ENCODE peak calls at places on chromosomes 11 and 22, in six cellular contexts. One of them, this sample, is unnamed.
A peak's percentile ranks its signal among the peaks of the same experiment; 100 is the strongest.

GRCh38 chr22:23072911-23073491 is 2.7 kb downstream of the GNAZ start:
- DNase-seq in stimulated activated CD4-positive, alpha-beta T cell treated with anti-CD3 and anti-CD28 coated beads, Interleukin-15, amount 100 ng/mL, for 24 hours: no peak
- DNase-seq in HuH-7: no peak
- DNase-seq in NCI-H748 treated with DMSO at 0.1 percent for 48 hours: no peak
- DNase-seq in small intestine: no peak
- DNase-seq in ELR: peak; percentile 87
- DNase-seq in this sample: no peak

GRCh38 chr11:111414267-111414931 is 35.3 kb upstream of the POU2AF1 start:
- DNase-seq in HuH-7: no peak
- DNase-seq in ELR: no peak
- DNase-seq in NCI-H748 treated with DMSO at 0.1 percent for 48 hours: no peak
- DNase-seq in small intestine: no peak
- DNase-seq in stimulated activated CD4-positive, alpha-beta T cell treated with anti-CD3 and anti-CD28 coated beads, Interleukin-15, amount 100 ng/mL, for 24 hours: peak; percentile 30
- DNase-seq in this sample: no peak

GRCh38 chr11:11032072-11032471 is 174.2 kb upstream of the ZBED5 start:
- DNase-seq in ELR: no peak
- DNase-seq in stimulated activated CD4-positive, alpha-beta T cell treated with anti-CD3 and anti-CD28 coated beads, Interleukin-15, amount 100 ng/mL, for 24 hours: no peak
- DNase-seq in small intestine: no peak
- DNase-seq in NCI-H748 treated with DMSO at 0.1 percent for 48 hours: no peak
- DNase-seq in HuH-7: no peak
- DNase-seq in this sample: peak; percentile 47

GRCh38 chr22:45335021-45335818 is 25.5 kb downstream of the FAM118A start:
- DNase-seq in stimulated activated CD4-positive, alpha-beta T cell treated with anti-CD3 and anti-CD28 coated beads, Interleukin-15, amount 100 ng/mL, for 24 hours: no peak
- DNase-seq in NCI-H748 treated with DMSO at 0.1 percent for 48 hours: no peak
- DNase-seq in ELR: no peak
- DNase-seq in small intestine: no peak
- DNase-seq in HuH-7: no peak
- DNase-seq in this sample: peak; percentile 63

GRCh38 chr22:19693581-19693980 is 20.7 kb upstream of the SEPTIN5 start:
- DNase-seq in HuH-7: no peak
- DNase-seq in stimulated activated CD4-positive, alpha-beta T cell treated with anti-CD3 and anti-CD28 coated beads, Interleukin-15, amount 100 ng/mL, for 24 hours: no peak
- DNase-seq in ELR: no peak
- DNase-seq in NCI-H748 treated with DMSO at 0.1 percent for 48 hours: no peak
- DNase-seq in small intestine: no peak
- DNase-seq in this sample: no peak

GRCh38 chr11:118224512-118225180 is at the start of gene JAML:
- DNase-seq in HuH-7: no peak
- DNase-seq in ELR: no peak
- DNase-seq in small intestine: peak; percentile 45
- DNase-seq in stimulated activated CD4-positive, alpha-beta T cell treated with anti-CD3 and anti-CD28 coated beads, Interleukin-15, amount 100 ng/mL, for 24 hours: peak; percentile 74
- DNase-seq in NCI-H748 treated with DMSO at 0.1 percent for 48 hours: no peak
- DNase-seq in this sample: no peak

GRCh38 chr11:129894281-129895125 is 875 bp downstream of the NFRKB start:
- DNase-seq in HuH-7: no peak
- DNase-seq in NCI-H748 treated with DMSO at 0.1 percent for 48 hours: no peak
- DNase-seq in stimulated activated CD4-positive, alpha-beta T cell treated with anti-CD3 and anti-CD28 coated beads, Interleukin-15, amount 100 ng/mL, for 24 hours: no peak
- DNase-seq in ELR: peak; percentile 33
- DNase-seq in small intestine: peak; percentile 40
- DNase-seq in this sample: peak; percentile 59

GRCh38 chr11:65864758-65865471 is 4.7 kb downstream of the MUS81 start:
- DNase-seq in ELR: no peak
- DNase-seq in stimulated activated CD4-positive, alpha-beta T cell treated with anti-CD3 and anti-CD28 coated beads, Interleukin-15, amount 100 ng/mL, for 24 hours: no peak
- DNase-seq in NCI-H748 treated with DMSO at 0.1 percent for 48 hours: no peak
- DNase-seq in small intestine: no peak
- DNase-seq in HuH-7: no peak
- DNase-seq in this sample: no peak

GRCh38 chr11:36365937-36366336 is 69.8 kb downstream of the PRR5L start:
- DNase-seq in ELR: no peak
- DNase-seq in small intestine: no peak
- DNase-seq in stimulated activated CD4-positive, alpha-beta T cell treated with anti-CD3 and anti-CD28 coated beads, Interleukin-15, amount 100 ng/mL, for 24 hours: no peak
- DNase-seq in NCI-H748 treated with DMSO at 0.1 percent for 48 hours: no peak
- DNase-seq in HuH-7: no peak
- DNase-seq in this sample: peak; percentile 46

GRCh38 chr22:46726066-46726985 is 11.7 kb downstream of the CERK start:
- DNase-seq in HuH-7: no peak
- DNase-seq in NCI-H748 treated with DMSO at 0.1 percent for 48 hours: peak; percentile 2
- DNase-seq in stimulated activated CD4-positive, alpha-beta T cell treated with anti-CD3 and anti-CD28 coated beads, Interleukin-15, amount 100 ng/mL, for 24 hours: no peak
- DNase-seq in small intestine: no peak
- DNase-seq in ELR: no peak
- DNase-seq in this sample: no peak

This sample was measured in GM23248.